ENCODE peak calls at places on chromosomes 11 and 22, in four cellular contexts. Y is cardiac muscle cell, F is mammary epithelial cell, X is prostate gland. R is an unnamed sample.

GRCh38 chr22:33028191-33028700 is 29.9 kb downstream of the SYN3 start:
- DNase-seq in X (no peak), Y (no peak), F (no peak), R (no peak)

GRCh38 chr11:33835143-33835878 is 56.6 kb downstream of the LMO2 start:
- DNase-seq in Y (peak; percentile 66), F (peak; percentile 76), X (no peak), R (peak; percentile 91)

GRCh38 chr22:30875481-30876215 is 92.9 kb downstream of the MORC2 start:
- DNase-seq in F (no peak), Y (no peak), X (no peak), R (peak; percentile 3)

GRCh38 chr11:70697701-70698100 is 299.4 kb downstream of the CTTN start:
- DNase-seq in F (no peak), Y (no peak), X (no peak), R (no peak)

GRCh38 chr11:110301577-110301976 is 5.2 kb upstream of the RDX start:
- DNase-seq in F (no peak), Y (no peak), X (no peak), R (no peak)

GRCh38 chr11:1422481-1422880 is 32.7 kb downstream of the BRSK2 start:
- DNase-seq in F (no peak), X (no peak), Y (peak; percentile 23), R (peak; percentile 33)

GRCh38 chr22:27879923-27880322 is 39.1 kb downstream of the PITPNB start:
- DNase-seq in X (no peak), Y (peak; percentile 68), F (peak; percentile 30), R (peak; percentile 76)

GRCh38 chr11:82701847-82702520 is 31.7 kb downstream of the FAM181B start:
- DNase-seq in Y (peak; percentile 61), X (no peak), F (peak; percentile 32), R (peak; percentile 50)

GRCh38 chr11:110327508-110327907 is 31.1 kb upstream of the RDX start:
- DNase-seq in X (no peak), Y (no peak), F (no peak), R (no peak)

GRCh38 chr11:22922672-22923071 is 62.4 kb upstream of the CCDC179 start:
- DNase-seq in Y (no peak), X (no peak), F (no peak), R (no peak)

GRCh38 chr11:70251583-70252285 is 18.8 kb upstream of the PPFIA1 start:
- DNase-seq in X (no peak), Y (no peak), F (peak; percentile 51), R (no peak)

GRCh38 chr11:134120921-134121526 is 52.2 kb downstream of the JAM3 start:
- DNase-seq in X (no peak), F (peak; percentile 51), Y (peak; percentile 74), R (peak; percentile 79)

GRCh38 chr22:39658367-39658766 is 87.8 kb downstream of the CACNA1I start:
- DNase-seq in Y (no peak), F (no peak), X (no peak), R (no peak)

GRCh38 chr11:114066046-114066648 is 6.6 kb downstream of the ZBTB16 start:
- DNase-seq in X (no peak), F (no peak), Y (no peak), R (no peak)

GRCh38 chr22:31096637-31097274 is 10.6 kb downstream of the SELENOM start:
- DNase-seq in Y (no peak), X (no peak), F (no peak), R (no peak)

GRCh38 chr11:112453601-112454577 is 193.2 kb upstream of the PLET1 start:
- DNase-seq in F (peak; percentile 20), Y (peak; percentile 52), X (peak; percentile 10), R (peak; percentile 48)

GRCh38 chr11:103870821-103871309 is 165.6 kb upstream of the DDI1 start:
- DNase-seq in X (no peak), Y (no peak), F (no peak), R (peak; percentile 26)

GRCh38 chr22:19497245-19497644 is 17.5 kb downstream of the CDC45 start:
- DNase-seq in Y (peak; percentile 90), F (peak; percentile 76), X (no peak), R (peak; percentile 93)

GRCh38 chr11:42315846-42316245 is 856.4 kb upstream of the LRRC4C start:
- DNase-seq in F (peak; percentile 6), X (no peak), Y (peak; percentile 20), R (no peak)

GRCh38 chr22:39910875-39911601 is 10.2 kb downstream of the GRAP2 start:
- DNase-seq in F (no peak), Y (no peak), X (no peak), R (no peak)

GRCh38 chr11:57499413-57499982 is 16.0 kb downstream of the SLC43A1 start:
- DNase-seq in F (peak; percentile 68), X (peak; percentile 94), Y (peak; percentile 99), R (peak; percentile 95)

GRCh38 chr22:47198801-47199251 is 436.4 kb downstream of the TBC1D22A start:
- DNase-seq in X (no peak), Y (no peak), F (no peak), R (no peak)

GRCh38 chr22:47115921-47116320 is 353.5 kb downstream of the TBC1D22A start:
- DNase-seq in Y (no peak), X (no peak), F (no peak), R (no peak)

GRCh38 chr11:123250811-123251655 is 56.0 kb upstream of the CLMP start:
- DNase-seq in Y (no peak), F (no peak), X (no peak), R (peak; percentile 71)

GRCh38 chr11:16052750-16053149 is 303.6 kb downstream of the SOX6 start:
- DNase-seq in X (no peak), Y (no peak), F (no peak), R (no peak)

GRCh38 chr11:122748968-122749687 is 89.2 kb upstream of the CRTAM start:
- DNase-seq in X (no peak), Y (peak; percentile 88), F (peak; percentile 90), R (peak; percentile 97)

GRCh38 chr22:50674606-50675552 is 2.3 kb downstream of the SHANK3 start:
- DNase-seq in X (peak; percentile 65), F (peak; percentile 82), Y (peak; percentile 38), R (peak; percentile 44)

GRCh38 chr11:130163346-130164220 is 4.0 kb downstream of the ST14 start:
- DNase-seq in F (no peak), Y (no peak), X (no peak), R (no peak)

GRCh38 chr22:45579806-45580702 is 77.4 kb downstream of the FBLN1 start:
- DNase-seq in Y (no peak), X (no peak), F (no peak), R (no peak)
- H3K4me1 ChIP-seq in Y (no peaks in the 10 kb centered on the region), X (no peaks in the 10 kb centered on the region), F (no peaks in the 10 kb centered on the region), R (no peaks in the 10 kb centered on the region)

DNA sequence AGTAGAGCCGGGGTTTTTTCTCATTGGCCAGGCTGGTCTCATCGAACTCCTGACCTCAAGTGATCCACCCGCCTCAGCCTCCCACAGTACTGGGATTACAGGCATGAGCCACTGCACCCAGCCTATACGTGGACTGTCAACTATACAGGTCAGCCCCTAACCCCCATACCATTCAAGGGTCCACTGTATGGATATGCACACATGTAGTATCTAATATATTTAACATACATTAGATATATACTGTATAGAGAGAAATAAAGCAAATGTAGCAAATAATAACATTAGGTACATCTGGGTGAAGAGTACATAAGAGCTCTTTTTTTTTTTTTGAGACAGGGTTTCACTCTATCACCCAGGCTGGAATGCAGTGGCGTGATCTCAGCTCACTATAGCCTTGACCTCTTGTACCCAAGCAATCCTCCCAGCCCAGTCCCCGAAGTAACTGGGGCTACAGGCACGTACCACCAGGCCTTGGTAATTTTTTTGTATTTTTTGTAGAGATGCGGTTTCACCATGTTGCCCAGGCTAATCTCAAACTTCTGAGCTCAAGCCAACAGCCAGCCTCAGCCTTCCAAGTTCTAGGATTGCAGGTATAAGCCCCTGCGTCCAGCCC is 1.5 kb upstream of the ATP5MGL start:
- DNase-seq in Y (no peak), F (no peak), X (no peak), R (no peak)
- H3K4me1 ChIP-seq in Y (peaks cover 41% of the 10 kb centered on the region), F (peaks cover 26% of the 10 kb centered on the region), X (peaks cover 29% of the 10 kb centered on the region), R (peaks cover 36% of the 10 kb centered on the region)

GRCh38 chr22:29623059-29623458 is 19.6 kb downstream of the NF2 start:
- DNase-seq in F (peak; percentile 59), X (no peak), Y (no peak), R (no peak)
- H3K4me1 ChIP-seq in F (peaks cover 91% of the 10 kb centered on the region), X (peaks cover 5% of the 10 kb centered on the region), Y (peaks cover 8% of the 10 kb centered on the region), R (peaks cover 91% of the 10 kb centered on the region)

DNA sequence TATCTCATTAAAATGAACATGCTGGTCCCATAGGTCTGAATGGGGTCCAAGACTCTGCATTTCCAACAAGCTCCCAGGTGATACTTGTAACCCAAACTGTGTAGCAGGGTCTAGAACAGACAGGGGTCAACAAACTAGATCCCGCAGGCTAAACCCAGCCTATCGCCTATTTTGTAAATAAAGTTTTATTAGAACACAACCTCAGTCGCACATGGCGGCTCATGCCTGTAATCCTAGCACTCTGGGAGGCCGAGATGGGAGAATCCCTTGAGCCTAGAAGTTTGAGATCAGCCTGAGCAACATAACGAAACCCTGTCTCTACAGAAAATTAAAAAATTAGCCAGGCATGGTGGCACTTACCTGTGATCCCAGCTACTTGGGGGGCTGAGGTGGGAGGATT is 42.3 kb upstream of the HMGXB4 start:
- DNase-seq in Y (no peak), F (no peak), X (no peak), R (no peak)
- H3K4me1 ChIP-seq in Y (no peaks in the 10 kb centered on the region), F (no peaks in the 10 kb centered on the region), X (no peaks in the 10 kb centered on the region), R (no peaks in the 10 kb centered on the region)

GRCh38 chr22:46092646-46093410 is 57.5 kb upstream of the PPARA start:
- DNase-seq in X (no peak), Y (no peak), F (no peak), R (peak; percentile 61)
- H3K4me1 ChIP-seq in X (peaks cover 50% of the 10 kb centered on the region), Y (no peaks in the 10 kb centered on the region), F (peaks cover 80% of the 10 kb centered on the region), R (peaks cover 68% of the 10 kb centered on the region)

DNA sequence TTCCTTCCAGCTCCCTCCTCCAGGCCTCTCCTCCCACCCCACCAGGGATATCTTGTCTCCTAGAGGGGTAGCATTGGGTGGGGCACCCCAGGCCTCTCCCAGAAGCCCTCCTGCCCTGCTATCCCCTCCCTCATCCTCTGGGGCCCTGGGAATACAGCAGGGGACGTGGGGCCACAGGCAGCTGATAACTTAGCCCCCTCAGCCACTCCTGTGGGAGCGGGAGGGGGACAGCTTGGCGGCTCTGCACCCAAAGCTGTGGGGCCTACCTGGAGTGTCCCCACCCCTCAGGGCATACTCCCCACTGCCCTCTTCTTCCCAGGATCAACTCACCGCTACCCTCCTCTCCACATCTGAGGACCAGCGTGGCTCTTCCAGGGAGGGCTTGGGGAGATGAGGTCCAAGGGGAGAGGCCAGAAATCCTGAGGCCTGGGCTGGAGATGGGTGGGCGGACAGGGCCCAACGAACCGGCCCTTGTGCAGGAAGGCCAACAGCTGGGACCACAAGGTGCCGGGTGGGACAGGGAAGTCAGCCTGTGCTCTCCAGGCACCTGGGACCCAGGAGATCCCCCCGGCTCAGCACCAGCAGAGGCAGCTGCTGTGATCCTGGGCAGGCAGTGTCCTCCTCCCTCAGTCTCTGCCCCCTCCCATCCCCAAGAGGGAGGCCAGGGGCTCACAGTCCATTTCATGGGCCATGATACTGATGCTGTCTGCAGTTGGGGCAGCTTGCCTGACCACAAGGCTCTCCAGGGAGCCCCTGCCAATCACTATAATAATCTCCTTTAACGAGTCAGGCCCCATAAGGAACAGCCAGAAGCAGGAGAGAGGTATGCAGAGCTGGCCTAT is 23.2 kb downstream of the NEAT1 start:
- DNase-seq in X (no peak), F (no peak), Y (peak; percentile 77), R (peak; percentile 72)
- H3K4me1 ChIP-seq in X (no peaks in the 10 kb centered on the region), F (peaks cover 12% of the 10 kb centered on the region), Y (no peaks in the 10 kb centered on the region), R (peaks cover 55% of the 10 kb centered on the region)

DNA sequence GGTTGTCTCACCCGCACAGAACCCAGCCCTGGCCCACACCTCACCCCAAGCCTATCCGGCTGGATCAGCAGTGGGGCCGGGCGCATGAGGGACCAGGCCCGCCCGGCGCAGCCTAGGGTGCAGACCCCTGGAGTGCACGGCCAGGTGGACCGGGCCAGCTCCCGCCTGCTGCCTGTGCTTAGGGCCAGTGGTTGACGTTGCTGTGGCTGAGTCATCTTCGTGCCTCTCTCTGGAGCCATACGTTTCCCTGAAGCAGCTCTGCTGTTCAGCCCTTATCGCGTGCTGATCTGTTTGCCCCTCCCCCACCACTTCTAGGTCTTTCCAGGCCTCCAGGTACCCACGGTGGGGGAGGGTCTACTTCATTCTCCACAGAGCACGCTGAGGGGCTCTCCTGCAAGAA is 39.5 kb downstream of the CDKN1C start:
- DNase-seq in X (no peak), Y (peak; percentile 21), F (no peak), R (peak; percentile 20)
- H3K4me1 ChIP-seq in X (no peaks in the 10 kb centered on the region), Y (peaks cover 10% of the 10 kb centered on the region), F (peaks cover 4% of the 10 kb centered on the region), R (no peaks in the 10 kb centered on the region)